ENCODE peak calls at places on chromosomes 4 and X, in four cellular contexts. N is fibroblast of lung, R is cardiac muscle cell, B is astrocyte. X is an unnamed sample.

GRCh38 chrX:103663921-103664320 is 22.6 kb downstream of the MORF4L2 start:
- DNase-seq in N (no peak), R (no peak), B (no peak), X (no peak)

GRCh38 chr4:814312-814850 is 11.5 kb downstream of the CPLX1 start:
- DNase-seq in N (no peak), R (no peak), B (no peak), X (no peak)

GRCh38 chr4:11748169-11748872 is 319.6 kb upstream of the HS3ST1 start:
- DNase-seq in N (peak), R (peak), B (peak), X (no peak)

GRCh38 chr4:53855886-53856260 is 208.5 kb downstream of the CHIC2 start:
- DNase-seq in N (peak), R (peak), B (peak), X (no peak)

GRCh38 chrX:137563681-137564651 is 2.0 kb upstream of the ZIC3 start:
- DNase-seq in N (no peak), R (no peak), B (no peak), X (no peak)

GRCh38 chr4:110533940-110534339 is 58.0 kb downstream of the ENPEP start:
- DNase-seq in N (peak), R (peak), B (peak), X (no peak)

GRCh38 chr4:156615066-156615514 is 356.5 kb downstream of the PDGFC start:
- DNase-seq in N (peak), R (peak), B (peak), X (no peak)

GRCh38 chr4:180542445-180543100 is 1700.6 kb upstream of the TENM3 start:
- DNase-seq in N (peak), R (peak), B (peak), X (no peak)

GRCh38 chr4:73734405-73735070 is 5.8 kb upstream of the CXCL8 start:
- DNase-seq in N (peak), R (no peak), B (peak), X (no peak)

GRCh38 chr4:37792241-37792640 is 34.2 kb upstream of the PGM2 start:
- DNase-seq in N (no peak), R (no peak), B (no peak), X (no peak)

GRCh38 chr4:113756005-113756410 is 5.5 kb downstream of the CAMK2D start:
- DNase-seq in N (peak), R (peak), B (peak), X (no peak)

GRCh38 chr4:54217642-54218486 is 11.2 kb upstream of the PDGFRA start:
- DNase-seq in N (peak), R (peak), B (peak), X (peak)

GRCh38 chr4:27910227-27910626 is 1049.6 kb downstream of the STIM2 start:
- DNase-seq in N (no peak), R (no peak), B (no peak), X (no peak)

GRCh38 chr4:137032242-137032641 is 500.1 kb downstream of the PCDH18 start:
- DNase-seq in N (peak), R (peak), B (peak), X (no peak)

GRCh38 chr4:3945511-3946290 is 179.5 kb downstream of the ADRA2C start:
- DNase-seq in N (no peak), R (no peak), B (no peak), X (no peak)

GRCh38 chrX:118231464-118231863 is 114.4 kb upstream of the WDR44 start:
- DNase-seq in N (peak), R (peak), B (peak), X (no peak)

GRCh38 chr4:2862528-2862927 is 18.9 kb downstream of the ADD1 start:
- DNase-seq in N (peak), R (no peak), B (peak), X (no peak)

GRCh38 chr4:110171981-110172380 is 26.4 kb downstream of the ELOVL6 start:
- DNase-seq in N (no peak), R (no peak), B (no peak), X (no peak)

GRCh38 chr4:155540698-155541097 is 126.0 kb upstream of the GUCY1A1 start:
- DNase-seq in N (no peak), R (no peak), B (no peak), X (no peak)

GRCh38 chr4:20616848-20617247 is 83.4 kb upstream of the PACRGL start:
- DNase-seq in N (no peak), R (no peak), B (no peak), X (no peak)

GRCh38 chr4:32826169-32826568 is 2106.0 kb downstream of the PCDH7 start:
- DNase-seq in N (no peak), R (no peak), B (no peak), X (no peak)

GRCh38 chr4:100581337-100581736 is 63.5 kb upstream of the EMCN start:
- DNase-seq in N (no peak), R (no peak), B (no peak), X (no peak)

GRCh38 chr4:102263024-102263787 is 82.1 kb downstream of the SLC39A8 start:
- DNase-seq in N (peak), R (peak), B (peak), X (no peak)

GRCh38 chr4:128301979-128302378 is 14.4 kb upstream of the PGRMC2 start:
- DNase-seq in N (no peak), R (no peak), B (no peak), X (no peak)

GRCh38 chrX:55907968-55908607 is 190.5 kb downstream of the RRAGB start:
- DNase-seq in N (peak), R (peak), B (no peak), X (peak)

DNA sequence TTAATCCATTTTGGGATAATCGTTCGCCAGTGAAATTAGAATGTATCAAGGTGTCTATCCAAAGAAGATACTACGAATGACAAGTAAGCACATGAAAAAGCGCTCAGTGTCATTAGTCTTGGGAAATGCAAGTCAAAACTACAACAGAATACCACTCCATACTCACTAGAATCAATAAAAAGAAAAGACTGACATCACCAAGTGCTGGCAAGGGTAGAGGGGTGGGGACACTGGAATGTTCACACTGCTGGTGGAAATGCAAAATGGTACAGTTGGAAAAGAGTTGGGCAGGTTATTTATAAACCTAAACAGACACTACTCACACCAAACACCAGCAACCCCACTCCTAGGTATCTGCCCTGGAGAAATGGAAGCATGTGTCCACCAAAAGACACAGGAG is 11.2 kb downstream of the WDR1 start:
- DNase-seq in N (no peak), R (no peak), B (no peak), X (no peak)
- H3K27ac ChIP-seq in N (peak), R (peak), B (peak), X (peak)

GRCh38 chrX:80285131-80285773 is 135.0 kb upstream of the TENT5D start:
- DNase-seq in N (no peak), R (peak), B (no peak), X (no peak)
- TF ChIP-seq CTCF in N (peak), R (peak), B (no peak), X (no peak)

GRCh38 chr4:163611784-163612445 is 117.4 kb downstream of the TMA16 start:
- DNase-seq in N (no peak), R (no peak), B (no peak), X (no peak)

GRCh38 chr4:163614866-163615265 is 120.4 kb downstream of the TMA16 start:
- DNase-seq in N (no peak), R (no peak), B (no peak), X (no peak)

GRCh38 chr4:163611172-163611571 is 116.7 kb downstream of the TMA16 start:
- DNase-seq in N (no peak), R (no peak), B (no peak), X (no peak)

GRCh38 chr4:163613375-163613774 is 118.9 kb downstream of the TMA16 start:
- DNase-seq in N (no peak), R (no peak), B (no peak), X (no peak)

DNA sequence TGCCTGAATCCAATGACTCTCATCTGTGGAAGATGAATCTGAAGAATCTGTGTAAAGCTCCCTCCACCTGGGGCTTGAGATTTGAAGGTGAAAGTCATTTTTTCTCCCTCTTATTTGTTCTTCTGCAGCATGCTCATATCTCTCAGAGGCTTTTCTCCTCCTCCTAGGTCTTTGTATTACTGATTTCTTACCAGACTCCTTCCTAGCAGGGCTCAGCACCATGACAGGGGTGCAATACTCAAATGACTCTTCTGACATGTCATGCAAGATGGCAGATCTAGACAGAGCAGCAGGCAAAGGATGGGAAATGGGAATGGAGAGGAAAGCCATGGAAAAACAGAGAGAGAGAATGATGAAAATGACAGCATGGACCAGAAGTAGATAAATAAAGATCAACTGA is 118.3 kb downstream of the TMA16 start:
- DNase-seq in N (no peak), R (no peak), B (no peak), X (no peak)
- H3K27ac ChIP-seq in N (no peak), R (no peak), B (no peak), X (no peak)

GRCh38 chrX:57821703-57822375 is 88.4 kb downstream of the ZXDA start:
- DNase-seq in N (peak), R (peak), B (peak), X (no peak)
- TF ChIP-seq CTCF in N (peak), R (peak), B (peak), X (peak)

GRCh38 chr4:119731146-119731742 is 102.6 kb upstream of the PDE5A start:
- DNase-seq in N (no peak), R (peak), B (no peak), X (no peak)

GRCh38 chr4:119729815-119730643 is 101.4 kb upstream of the PDE5A start:
- DNase-seq in N (peak), R (peak), B (peak), X (no peak)

GRCh38 chr4:119730644-119730995 is 102.0 kb upstream of the PDE5A start:
- DNase-seq in N (no peak), R (no peak), B (no peak), X (no peak)

GRCh38 chr4:119733431-119733830 is 104.8 kb upstream of the PDE5A start:
- DNase-seq in N (peak), R (no peak), B (peak), X (no peak)

DNA sequence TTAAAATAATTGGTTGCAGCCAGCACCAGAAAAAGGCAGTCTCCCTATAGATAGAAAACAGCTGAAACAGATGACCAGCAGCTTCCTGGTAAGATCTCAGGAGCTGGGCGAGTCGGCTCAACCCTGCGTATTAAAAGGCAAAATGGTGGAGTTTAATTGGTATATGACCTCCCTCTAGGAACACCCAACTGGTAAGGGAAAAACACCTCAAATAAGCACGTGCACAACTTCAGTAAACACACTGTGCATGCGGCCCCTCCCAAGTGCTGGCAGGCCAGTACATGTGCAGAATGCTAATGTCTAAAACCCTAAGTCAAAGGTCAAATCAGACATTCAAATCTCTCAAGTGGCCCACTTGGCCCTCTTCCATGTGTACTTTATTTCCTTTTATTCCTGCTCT is 103.2 kb upstream of the PDE5A start:
- DNase-seq in N (no peak), R (no peak), B (no peak), X (no peak)
- H3K27ac ChIP-seq in N (peak), R (no peak), B (no peak), X (no peak)

DNA sequence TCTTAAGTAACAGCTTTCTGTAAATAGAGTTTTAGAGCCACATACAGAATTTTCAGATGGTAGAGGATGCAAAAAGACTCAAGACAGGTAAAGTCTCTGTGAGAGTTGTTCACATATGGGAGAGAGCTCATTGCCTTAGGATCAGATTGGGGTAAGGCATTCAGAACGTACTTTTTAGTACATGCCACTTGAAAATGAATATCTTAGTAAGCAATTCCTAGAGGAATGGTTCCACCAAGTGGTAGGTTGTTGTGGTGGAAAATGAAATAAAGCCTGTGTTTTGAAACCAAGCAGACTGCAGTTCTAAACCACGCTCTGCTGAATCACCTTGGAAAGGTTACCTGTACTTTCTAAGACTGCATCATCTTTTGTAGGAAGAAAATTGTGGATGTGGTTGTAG is 547.0 kb upstream of the LCORL start:
- DNase-seq in N (no peak), R (peak), B (no peak), X (no peak)
- TF ChIP-seq CTCF in N (no peak), R (no peak), B (no peak), X (no peak)

GRCh38 chr4:123547818-123548200 is 151.2 kb downstream of the SPRY1 start:
- DNase-seq in N (no peak), R (no peak), B (no peak), X (no peak)

GRCh38 chr4:123546123-123546654 is 149.6 kb downstream of the SPRY1 start:
- DNase-seq in N (no peak), R (no peak), B (no peak), X (no peak)

GRCh38 chr4:123546661-123547060 is 150.1 kb downstream of the SPRY1 start:
- DNase-seq in N (no peak), R (no peak), B (no peak), X (no peak)

GRCh38 chr4:123545569-123546122 is 149.1 kb downstream of the SPRY1 start:
- DNase-seq in N (peak), R (no peak), B (peak), X (no peak)

DNA sequence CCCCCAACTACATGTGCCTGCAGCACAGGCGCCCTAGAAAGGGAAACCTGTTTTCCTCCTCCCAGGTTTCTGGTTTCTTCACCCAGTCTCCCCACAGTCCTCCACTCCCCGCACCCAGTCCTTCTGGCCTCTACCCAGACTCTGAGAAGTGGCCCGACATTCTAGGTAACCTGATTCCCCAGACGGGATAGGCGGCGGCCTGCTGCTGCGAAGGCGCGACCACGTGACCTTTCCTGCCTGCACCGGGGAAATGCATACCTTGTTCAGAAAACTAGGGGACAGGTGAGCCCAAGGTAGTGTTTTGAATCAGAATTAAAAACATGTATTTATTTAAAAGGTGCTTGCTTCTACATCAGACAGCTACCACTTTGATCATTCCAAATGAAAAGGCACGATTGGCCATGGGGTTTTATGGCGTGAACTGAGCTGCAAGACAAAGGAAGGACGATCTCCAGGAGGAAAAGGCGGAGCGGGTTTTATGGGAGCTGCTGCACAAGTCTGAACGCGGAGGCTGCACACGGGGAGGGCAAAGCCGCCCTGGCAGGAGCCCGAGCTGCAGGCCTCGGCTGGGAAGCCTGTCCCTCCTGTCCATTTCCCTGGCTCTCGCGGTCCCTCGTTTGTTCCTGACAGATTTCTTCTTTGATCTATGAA is 150.7 kb downstream of the SPRY1 start:
- DNase-seq in N (no peak), R (no peak), B (no peak), X (no peak)
- H3K27ac ChIP-seq in N (no peak), R (no peak), B (no peak), X (no peak)

DNA sequence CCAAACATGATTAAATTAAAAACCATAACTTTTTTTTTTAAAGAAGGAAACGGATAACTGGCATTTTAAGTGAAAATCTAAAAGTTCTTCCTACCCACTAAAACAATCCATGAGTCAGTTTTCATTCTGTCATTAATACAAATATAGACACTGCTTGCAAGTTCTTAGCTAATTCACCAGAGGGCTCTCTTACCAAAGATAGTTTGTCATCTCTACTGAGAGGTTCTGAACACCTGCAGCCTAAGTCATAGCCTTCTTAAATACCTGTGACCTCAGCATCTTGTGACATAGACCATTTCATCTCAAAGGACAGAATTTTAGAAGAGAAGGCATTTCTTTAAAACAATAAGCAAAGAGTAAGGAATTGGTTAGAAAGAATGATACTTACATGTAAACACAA is 65.3 kb upstream of the FAM120C start:
- DNase-seq in N (peak), R (peak), B (peak), X (no peak)
- TF ChIP-seq CTCF in N (peak), R (peak), B (peak), X (no peak)

GRCh38 chrX:119468930-119469635 is 839 bp downstream of the SLC25A5 start:
- DNase-seq in N (peak), R (peak), B (peak), X (peak)

GRCh38 chrX:119468186-119468929 is at the start of gene SLC25A5:
- DNase-seq in N (peak), R (peak), B (peak), X (peak)

GRCh38 chrX:119466970-119467369 is 1.3 kb upstream of the SLC25A5 start:
- DNase-seq in N (no peak), R (no peak), B (no peak), X (no peak)

GRCh38 chrX:119467842-119468185 is 430 bp upstream of the SLC25A5 start:
- DNase-seq in N (no peak), R (no peak), B (no peak), X (no peak)

DNA sequence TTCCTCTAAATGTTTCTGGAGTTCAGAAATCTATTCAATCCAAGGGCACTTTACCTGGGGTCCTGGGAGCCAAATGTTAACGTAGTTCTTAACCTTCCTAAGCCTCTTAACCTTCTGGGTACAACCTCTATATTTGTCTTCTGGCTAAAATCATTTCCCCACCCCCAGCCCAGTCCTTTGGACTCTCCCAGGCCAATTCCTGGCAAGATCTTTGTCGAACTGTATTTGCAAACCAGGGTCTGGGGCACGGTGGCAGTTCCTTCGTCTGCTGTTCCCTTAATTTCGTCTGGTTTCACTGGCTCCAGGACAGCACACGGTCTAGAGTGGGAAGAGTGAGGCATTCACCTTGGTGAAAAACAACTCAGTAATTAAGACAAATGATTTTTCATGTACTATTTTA is 811 bp upstream of the SLC25A5 start:
- DNase-seq in N (no peak), R (no peak), B (no peak), X (no peak)
- H3K27ac ChIP-seq in N (no peak), R (no peak), B (no peak), X (peak)

DNA sequence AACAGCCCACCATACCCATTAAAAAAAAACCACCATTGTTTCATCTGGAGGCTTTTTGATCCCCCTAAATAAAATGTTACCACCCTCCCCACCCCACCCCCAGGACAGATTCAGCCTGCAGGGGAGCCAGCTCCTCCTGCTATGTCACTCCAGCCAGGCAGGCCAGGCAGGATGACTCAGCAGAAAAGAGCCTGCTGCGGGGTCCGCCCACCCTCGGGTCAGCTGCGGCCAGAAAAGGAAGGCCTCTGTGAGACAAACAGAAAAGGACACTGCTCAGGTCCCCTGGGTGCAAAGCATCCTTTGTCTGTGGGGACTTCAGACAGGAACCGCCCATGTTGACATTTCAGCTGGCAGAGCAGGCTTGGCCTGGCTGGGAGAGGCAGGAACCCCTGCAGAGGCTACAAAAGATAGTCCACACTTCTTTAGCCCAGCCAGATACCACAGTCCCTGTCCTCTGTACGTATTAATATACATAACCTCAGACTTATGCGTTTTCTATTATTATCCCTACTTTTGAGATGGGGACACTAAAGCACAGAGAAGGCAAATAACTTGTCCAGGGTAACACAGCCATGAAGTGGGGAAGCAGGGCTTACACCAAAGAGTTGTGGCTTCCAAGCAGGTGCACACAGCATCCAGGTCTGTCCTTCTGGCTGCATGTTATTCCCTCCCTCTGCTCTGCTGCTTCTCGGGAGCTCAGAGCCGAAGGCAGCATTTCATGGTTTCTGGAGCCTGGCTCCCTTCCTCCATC is 147.7 kb downstream of the CPEB2 start:
- DNase-seq in N (peak), R (peak), B (peak), X (peak)
- TF ChIP-seq CTCF in N (no peak), R (peak), B (no peak), X (no peak)

X was measured in coronary artery.